ENCODE peak calls at places on chromosomes 6 and 20, in ten cellular contexts. P, Z, X, L, Y, R, N, O, H and I are unnamed samples.

GRCh38 chr6:142601427-142601826 is 299.6 kb downstream of the ADGRG6 start:
- DNase-seq in P (no peak), Z (no peak), X (no peak), L (no peak), Y (no peak), R (no peak), N (no peak), O (no peak), H (no peak), I (no peak)

GRCh38 chr20:23331450-23331849 is 19.1 kb upstream of the NXT1 start:
- DNase-seq in P (no peak), Z (no peak), X (peak), L (no peak), Y (no peak), R (no peak), N (no peak), O (no peak), H (no peak), I (no peak)

GRCh38 chr20:34069341-34070078 is 42.5 kb downstream of the EIF2S2 start:
- DNase-seq in P (peak), Z (peak), X (peak), L (peak), Y (peak), R (peak), N (peak), O (no peak), H (peak), I (peak)

GRCh38 chr20:53736122-53736756 is 142.6 kb upstream of the ZNF217 start:
- DNase-seq in P (peak), Z (no peak), X (no peak), L (no peak), Y (no peak), R (no peak), N (no peak), O (no peak), H (no peak), I (no peak)

GRCh38 chr6:74646461-74646860 is 559.4 kb downstream of the COL12A1 start:
- DNase-seq in P (no peak), Z (no peak), X (no peak), L (no peak), Y (no peak), R (no peak), N (no peak), O (no peak), H (no peak), I (no peak)

GRCh38 chr6:34959221-34959620 is 70.2 kb downstream of the ANKS1A start:
- DNase-seq in P (no peak), Z (no peak), X (no peak), L (no peak), Y (no peak), R (no peak), N (no peak), O (no peak), H (no peak), I (no peak)

GRCh38 chr6:45609141-45609638 is 231.5 kb upstream of the SUPT3H start:
- DNase-seq in P (no peak), Z (no peak), X (no peak), L (no peak), Y (no peak), R (no peak), N (no peak), O (no peak), H (peak), I (peak)

GRCh38 chr6:35148167-35148741 is 7.1 kb upstream of the TCP11 start:
- DNase-seq in P (no peak), Z (peak), X (no peak), L (no peak), Y (no peak), R (no peak), N (no peak), O (no peak), H (no peak), I (no peak)

GRCh38 chr6:26234421-26235239 is 130.4 kb upstream of the BTN3A2 start:
- DNase-seq in P (no peak), Z (peak), X (peak), L (peak), Y (peak), R (peak), N (no peak), O (no peak), H (peak), I (no peak)

GRCh38 chr6:24566020-24566752 is 71.4 kb downstream of the ALDH5A1 start:
- DNase-seq in P (peak), Z (no peak), X (no peak), L (no peak), Y (no peak), R (no peak), N (no peak), O (no peak), H (no peak), I (no peak)

GRCh38 chr20:38229376-38230252 is 30.9 kb downstream of the KIAA1755 start:
- DNase-seq in P (peak), Z (peak), X (peak), L (no peak), Y (no peak), R (peak), N (no peak), O (no peak), H (no peak), I (no peak)

GRCh38 chr6:29552512-29553051 is 7.0 kb downstream of the UBD start:
- DNase-seq in P (no peak), Z (peak), X (no peak), L (no peak), Y (no peak), R (no peak), N (peak), O (peak), H (no peak), I (peak)

GRCh38 chr6:43093361-43094289 is 17.5 kb downstream of the PTK7 start:
- DNase-seq in P (peak), Z (peak), X (peak), L (peak), Y (peak), R (peak), N (no peak), O (no peak), H (peak), I (no peak)

GRCh38 chr6:107807186-107807585 is 16.9 kb downstream of the SCML4 start:
- DNase-seq in P (no peak), Z (no peak), X (no peak), L (no peak), Y (no peak), R (no peak), N (no peak), O (no peak), H (no peak), I (no peak)

GRCh38 chr20:42972591-42972990 is 217.1 kb downstream of the PTPRT start:
- DNase-seq in P (no peak), Z (no peak), X (no peak), L (no peak), Y (no peak), R (no peak), N (no peak), O (no peak), H (no peak), I (no peak)

GRCh38 chr20:40920291-40920690 is 108.3 kb upstream of the TOP1 start:
- DNase-seq in P (peak), Z (no peak), X (no peak), L (no peak), Y (no peak), R (no peak), N (no peak), O (no peak), H (no peak), I (no peak)

GRCh38 chr6:30570760-30571084 is 520 bp upstream of the ABCF1 start:
- DNase-seq in P (no peak), Z (no peak), X (no peak), L (no peak), Y (no peak), R (peak), N (no peak), O (no peak), H (peak), I (no peak)

GRCh38 chr6:81895511-81896185 is 143.2 kb upstream of the TENT5A start:
- DNase-seq in P (peak), Z (no peak), X (no peak), L (no peak), Y (no peak), R (no peak), N (no peak), O (no peak), H (no peak), I (no peak)

GRCh38 chr6:140427842-140428241 is 1053.4 kb upstream of the CITED2 start:
- DNase-seq in P (peak), Z (peak), X (no peak), L (no peak), Y (no peak), R (no peak), N (peak), O (no peak), H (no peak), I (no peak)

GRCh38 chr20:62576815-62577214 is 65.5 kb upstream of the SLCO4A1 start:
- DNase-seq in P (no peak), Z (peak), X (no peak), L (no peak), Y (no peak), R (peak), N (no peak), O (no peak), H (no peak), I (no peak)

GRCh38 chr6:33407132-33407718 is 3.6 kb upstream of the PHF1 start:
- DNase-seq in P (peak), Z (no peak), X (no peak), L (no peak), Y (no peak), R (no peak), N (no peak), O (no peak), H (no peak), I (no peak)

GRCh38 chr6:142698751-142699150 is 246.2 kb downstream of the HIVEP2 start:
- DNase-seq in P (no peak), Z (peak), X (no peak), L (no peak), Y (no peak), R (no peak), N (peak), O (no peak), H (no peak), I (no peak)

GRCh38 chr6:167559675-167560479 is 235.0 kb downstream of the TTLL2 start:
- DNase-seq in P (peak), Z (no peak), X (peak), L (no peak), Y (peak), R (no peak), N (no peak), O (no peak), H (no peak), I (no peak)

GRCh38 chr20:57095426-57095825 is 171.0 kb downstream of the BMP7 start:
- DNase-seq in P (no peak), Z (no peak), X (no peak), L (no peak), Y (no peak), R (no peak), N (no peak), O (no peak), H (no peak), I (no peak)

GRCh38 chr20:58025233-58025632 is 203.2 kb downstream of the ANKRD60 start:
- DNase-seq in P (no peak), Z (no peak), X (no peak), L (peak), Y (no peak), R (no peak), N (no peak), O (no peak), H (no peak), I (no peak)

GRCh38 chr20:49893242-49894072 is 21.9 kb downstream of the SPATA2 start:
- DNase-seq in P (no peak), Z (no peak), X (peak), L (no peak), Y (no peak), R (no peak), N (no peak), O (no peak), H (no peak), I (no peak)

GRCh38 chr6:13063300-13063918 is 264.9 kb downstream of the TBC1D7 start:
- DNase-seq in P (no peak), Z (no peak), X (no peak), L (no peak), Y (no peak), R (no peak), N (no peak), O (no peak), H (no peak), I (no peak)

GRCh38 chr6:52416629-52417151 is 3.5 kb upstream of the EFHC1 start:
- DNase-seq in P (peak), Z (peak), X (no peak), L (no peak), Y (no peak), R (peak), N (peak), O (no peak), H (no peak), I (peak)

GRCh38 chr6:68575765-68576439 is 59.2 kb upstream of the ADGRB3 start:
- DNase-seq in P (no peak), Z (peak), X (peak), L (no peak), Y (no peak), R (no peak), N (no peak), O (no peak), H (peak), I (no peak)

GRCh38 chr6:31400467-31401289 is 2.7 kb upstream of the MICA start:
- DNase-seq in P (peak), Z (peak), X (peak), L (peak), Y (peak), R (peak), N (peak), O (no peak), H (peak), I (no peak)

GRCh38 chr20:18157102-18157501 is 19.4 kb downstream of the KAT14 start:
- DNase-seq in P (no peak), Z (no peak), X (no peak), L (no peak), Y (no peak), R (no peak), N (no peak), O (no peak), H (no peak), I (no peak)

GRCh38 chr20:48209102-48209501 is 423.8 kb upstream of the SULF2 start:
- DNase-seq in P (no peak), Z (no peak), X (no peak), L (no peak), Y (no peak), R (no peak), N (no peak), O (no peak), H (no peak), I (no peak)

GRCh38 chr6:27188206-27188884 is 59.2 kb upstream of the PRSS16 start:
- DNase-seq in P (peak), Z (peak), X (peak), L (peak), Y (peak), R (peak), N (peak), O (no peak), H (peak), I (no peak)

GRCh38 chr6:135087403-135087802 is 32.8 kb upstream of the HBS1L start:
- DNase-seq in P (peak), Z (peak), X (no peak), L (no peak), Y (no peak), R (no peak), N (no peak), O (no peak), H (no peak), I (no peak)

GRCh38 chr20:59010321-59010994 is 3.4 kb upstream of the CTSZ start:
- DNase-seq in P (no peak), Z (no peak), X (peak), L (peak), Y (peak), R (no peak), N (no peak), O (no peak), H (peak), I (no peak)

GRCh38 chr6:157110620-157111019 is 212.7 kb downstream of the TMEM242 start:
- DNase-seq in P (no peak), Z (no peak), X (no peak), L (no peak), Y (no peak), R (no peak), N (no peak), O (no peak), H (no peak), I (no peak)

GRCh38 chr6:157108923-157109322 is 214.4 kb downstream of the TMEM242 start:
- DNase-seq in P (no peak), Z (no peak), X (no peak), L (no peak), Y (no peak), R (no peak), N (no peak), O (no peak), H (no peak), I (no peak)

GRCh38 chr6:157106487-157106886 is 216.8 kb downstream of the TMEM242 start:
- DNase-seq in P (no peak), Z (no peak), X (no peak), L (no peak), Y (no peak), R (no peak), N (peak), O (no peak), H (no peak), I (no peak)

GRCh38 chr6:157107571-157107914 is 215.8 kb downstream of the TMEM242 start:
- DNase-seq in P (no peak), Z (no peak), X (no peak), L (no peak), Y (no peak), R (no peak), N (no peak), O (no peak), H (no peak), I (no peak)

GRCh38 chr6:157107915-157108651 is 215.2 kb downstream of the TMEM242 start:
- DNase-seq in P (no peak), Z (no peak), X (no peak), L (no peak), Y (no peak), R (peak), N (no peak), O (no peak), H (no peak), I (peak)
- TF ChIP-seq POLR2AphosphoS5 in P (no peak), Z (no peak), X (no peak), L (no peak), Y (no peak), R (no peak), N (no peak), O (no peak), H (no peak), I (no peak)

DNA sequence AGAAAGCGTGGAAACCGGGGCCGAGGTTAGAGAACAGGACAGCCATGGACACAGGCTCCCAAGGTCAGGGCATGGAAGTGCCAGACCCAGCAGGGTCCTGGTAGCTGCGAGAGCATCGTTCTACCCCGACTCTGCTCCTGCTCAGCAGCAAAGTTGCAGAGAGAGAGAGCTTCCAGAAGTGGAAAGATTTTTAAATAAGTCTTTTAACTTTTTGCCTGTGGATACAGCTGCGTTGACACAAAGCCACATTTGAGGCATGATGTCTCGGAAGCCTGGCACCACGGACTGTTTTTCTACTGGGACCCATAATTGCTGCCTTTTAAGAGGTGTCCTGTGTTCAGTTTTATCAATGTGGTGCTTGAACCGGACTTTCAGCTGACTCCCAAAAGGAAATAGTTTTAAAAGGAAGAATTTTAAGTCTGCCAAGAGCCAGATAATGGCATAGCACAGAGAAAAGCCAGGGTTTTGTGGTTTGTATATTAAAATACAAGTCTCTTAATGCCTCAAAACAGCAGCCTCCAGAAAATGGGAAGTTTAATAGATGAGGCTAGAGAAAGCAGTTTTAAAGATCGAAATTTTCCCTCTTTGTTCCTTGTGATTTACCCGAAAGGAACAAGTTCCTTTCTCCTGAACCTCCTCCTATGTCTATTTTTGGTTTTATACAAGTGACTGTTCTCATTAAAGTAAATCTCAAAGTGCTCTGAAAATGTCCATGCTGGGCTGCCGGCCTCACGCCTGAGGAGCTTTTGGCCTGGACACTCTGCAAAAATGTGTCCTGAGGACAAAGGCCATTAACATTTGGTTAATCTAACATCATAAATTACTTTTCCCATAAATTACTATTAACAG is 91.5 kb downstream of the RIN2 start:
- DNase-seq in P (no peak), Z (no peak), X (no peak), L (no peak), Y (no peak), R (no peak), N (no peak), O (no peak), H (no peak), I (peak)
- TF ChIP-seq POLR2AphosphoS5 in P (no peak), Z (no peak), X (peak), L (no peak), Y (no peak), R (no peak), N (no peak), O (no peak), H (no peak), I (no peak)

GRCh38 chr6:113140721-113141120 is 716.4 kb upstream of the MARCKS start:
- DNase-seq in P (no peak), Z (no peak), X (no peak), L (no peak), Y (no peak), R (no peak), N (no peak), O (no peak), H (no peak), I (no peak)

GRCh38 chr6:113142775-113143174 is 714.4 kb upstream of the MARCKS start:
- DNase-seq in P (no peak), Z (no peak), X (no peak), L (no peak), Y (no peak), R (no peak), N (no peak), O (no peak), H (no peak), I (no peak)

GRCh38 chr6:113137411-113137810 is 719.7 kb upstream of the MARCKS start:
- DNase-seq in P (no peak), Z (peak), X (peak), L (no peak), Y (no peak), R (no peak), N (no peak), O (no peak), H (no peak), I (no peak)
- TF ChIP-seq POLR2AphosphoS5 in P (no peak), Z (no peak), X (no peak), L (no peak), Y (no peak), R (no peak), N (no peak), O (no peak), H (no peak), I (no peak)

DNA sequence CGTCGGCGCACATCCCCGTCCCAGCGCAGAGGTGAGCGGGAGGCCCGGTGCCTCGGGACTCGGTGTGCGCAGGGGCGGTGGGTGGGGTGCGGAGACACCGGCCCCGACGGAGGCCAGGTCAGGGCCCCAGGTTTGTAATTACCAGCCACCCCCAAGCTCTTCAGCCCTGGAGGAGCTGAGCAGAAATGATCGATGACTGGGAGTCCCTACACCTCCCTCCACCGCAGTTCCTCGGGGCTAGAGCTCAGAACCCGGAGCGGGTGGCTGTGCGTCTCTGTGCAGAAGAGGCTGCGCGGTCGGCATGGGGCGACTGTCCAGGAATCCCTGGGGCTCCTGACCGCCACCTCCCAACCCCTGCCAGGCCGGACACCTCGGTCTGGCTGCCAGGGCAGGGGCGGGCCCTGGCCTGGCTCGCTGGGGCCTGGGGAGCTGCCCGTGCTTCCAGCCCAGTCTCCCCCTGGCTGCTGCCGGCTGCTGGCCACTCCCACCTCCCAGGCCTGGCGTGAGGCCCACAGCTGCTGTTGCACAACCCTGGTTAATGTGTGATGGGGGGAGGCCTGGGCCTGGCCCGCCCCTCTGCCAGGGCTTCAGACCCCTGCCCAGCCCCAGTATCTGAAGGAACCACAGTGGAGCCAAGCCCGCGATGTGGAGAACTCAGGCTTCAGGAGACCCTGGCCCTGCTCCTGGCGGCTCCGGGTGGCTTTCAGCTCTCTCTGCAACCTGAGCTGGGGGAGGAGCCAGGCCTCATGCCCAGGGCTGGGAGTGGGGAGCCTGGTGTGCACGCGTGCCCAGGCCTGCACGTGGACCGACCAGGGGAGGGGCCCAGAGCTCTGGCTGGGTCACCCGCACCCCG is 1.2 kb downstream of the SLC2A4RG start:
- DNase-seq in P (peak), Z (peak), X (peak), L (peak), Y (peak), R (peak), N (peak), O (no peak), H (peak), I (no peak)
- TF ChIP-seq POLR2AphosphoS5 in P (peak), Z (peak), X (peak), L (peak), Y (no peak), R (peak), N (no peak), O (no peak), H (peak), I (no peak)

DNA sequence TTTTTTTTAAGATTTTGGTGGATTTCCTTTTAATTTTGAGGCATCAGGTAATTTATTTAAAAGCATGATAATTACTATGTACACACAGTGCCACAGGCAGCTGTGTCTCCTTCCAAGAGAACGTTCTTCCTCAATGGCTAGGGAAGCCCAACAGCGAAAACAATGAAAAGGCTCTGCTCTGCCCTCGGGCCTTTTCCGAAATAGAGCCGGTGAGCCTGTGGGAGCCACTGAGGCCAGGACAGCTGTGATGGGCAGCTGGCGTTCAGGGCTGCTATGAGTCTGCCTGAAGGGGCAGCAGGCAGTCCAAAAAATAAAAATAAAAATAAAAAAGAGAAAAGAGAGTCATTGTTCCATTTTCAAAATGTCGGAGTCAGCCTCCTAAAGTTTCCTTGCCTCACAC is 443.8 kb downstream of the KIF16B start:
- DNase-seq in P (no peak), Z (no peak), X (no peak), L (no peak), Y (no peak), R (no peak), N (no peak), O (no peak), H (no peak), I (no peak)
- TF ChIP-seq POLR2AphosphoS5 in P (no peak), Z (no peak), X (no peak), L (no peak), Y (no peak), R (no peak), N (no peak), O (no peak), H (no peak), I (no peak)